ENCODE peak calls at places on chromosomes 2 and 18, in six cellular contexts. B, C, A, Y, X and I are unnamed samples.

GRCh38 chr2:219461061-219461514 is 26.4 kb downstream of the SPEG start:
- DNase-seq in B (no peak), C (peak; percentile 75), A (no peak), Y (no peak), X (peak; percentile 64), I (no peak)

GRCh38 chr2:98757904-98758421 is 27.0 kb upstream of the MGAT4A start:
- DNase-seq in B (no peak), C (no peak), A (no peak), Y (no peak), X (no peak), I (peak; percentile 27)

GRCh38 chr2:45930396-45930792 is 278.9 kb downstream of the PRKCE start:
- DNase-seq in B (no peak), C (no peak), A (no peak), Y (no peak), X (no peak), I (no peak)

GRCh38 chr2:3780477-3781402 is 77.4 kb downstream of the DCDC2C start:
- DNase-seq in B (peak; percentile 72), C (peak; percentile 87), A (peak; percentile 66), Y (peak; percentile 75), X (peak; percentile 73), I (peak; percentile 46)

GRCh38 chr18:75142677-75143076 is 66.3 kb downstream of the PTGR3 start:
- DNase-seq in B (no peak), C (no peak), A (no peak), Y (no peak), X (no peak), I (no peak)

GRCh38 chr2:126406267-126406666 is 249.7 kb upstream of the GYPC start:
- DNase-seq in B (no peak), C (no peak), A (no peak), Y (no peak), X (no peak), I (no peak)

GRCh38 chr2:8583400-8584173 is 98.3 kb upstream of the ID2 start:
- DNase-seq in B (peak; percentile 100), C (no peak), A (peak; percentile 90), Y (peak; percentile 79), X (peak; percentile 99), I (peak; percentile 89)

GRCh38 chr2:190718652-190719526 is 70.0 kb downstream of the NAB1 start:
- DNase-seq in B (no peak), C (peak; percentile 16), A (peak; percentile 15), Y (peak; percentile 30), X (no peak), I (peak; percentile 66)

GRCh38 chr2:240790370-240791210 is 29.4 kb downstream of the KIF1A start:
- DNase-seq in B (no peak), C (no peak), A (no peak), Y (no peak), X (no peak), I (no peak)

GRCh38 chr2:175815537-175815936 is 186.5 kb downstream of the LNPK start:
- DNase-seq in B (no peak), C (no peak), A (no peak), Y (no peak), X (no peak), I (no peak)

GRCh38 chr2:218405365-218406208 is 5.9 kb downstream of the CTDSP1 start:
- DNase-seq in B (peak; percentile 63), C (peak; percentile 42), A (no peak), Y (no peak), X (no peak), I (no peak)

GRCh38 chr2:241153616-241154015 is 3.3 kb downstream of the PPP1R7 start:
- DNase-seq in B (no peak), C (no peak), A (no peak), Y (no peak), X (no peak), I (no peak)

GRCh38 chr18:27685807-27686412 is 491.0 kb downstream of the CDH2 start:
- DNase-seq in B (no peak), C (peak; percentile 16), A (no peak), Y (peak; percentile 14), X (no peak), I (peak; percentile 18)

GRCh38 chr18:2547477-2548087 is 23.7 kb downstream of the METTL4 start:
- DNase-seq in B (no peak), C (peak; percentile 46), A (no peak), Y (peak; percentile 20), X (peak; percentile 33), I (peak; percentile 22)

GRCh38 chr2:85754313-85755095 is 713 bp downstream of the ATOH8 start:
- DNase-seq in B (peak; percentile 80), C (peak; percentile 77), A (no peak), Y (peak; percentile 77), X (no peak), I (no peak)

GRCh38 chr2:163735692-163736432 is at the start of gene FIGN:
- DNase-seq in B (peak; percentile 83), C (peak; percentile 83), A (peak; percentile 69), Y (peak; percentile 75), X (no peak), I (no peak)

GRCh38 chr18:3452750-3453539 is 3.0 kb downstream of the TGIF1 start:
- DNase-seq in B (peak; percentile 44), C (no peak), A (no peak), Y (no peak), X (no peak), I (no peak)

GRCh38 chr2:1032030-1032429 is 81.4 kb downstream of the SNTG2 start:
- DNase-seq in B (no peak), C (no peak), A (no peak), Y (no peak), X (no peak), I (no peak)

GRCh38 chr2:34547340-34547739 is 948.2 kb upstream of the FAM98A start:
- DNase-seq in B (no peak), C (no peak), A (no peak), Y (no peak), X (no peak), I (no peak)

GRCh38 chr2:151827564-151828142 is 568 bp downstream of the ARL5A start:
- DNase-seq in B (no peak), C (peak; percentile 36), A (peak; percentile 6), Y (peak; percentile 23), X (peak; percentile 43), I (no peak)

GRCh38 chr2:18546586-18546985 is 13.9 kb downstream of the RDH14 start:
- DNase-seq in B (no peak), C (no peak), A (no peak), Y (peak; percentile 25), X (no peak), I (no peak)

GRCh38 chr2:208006325-208006724 is 19.0 kb downstream of the PLEKHM3 start:
- DNase-seq in B (no peak), C (no peak), A (no peak), Y (no peak), X (no peak), I (no peak)

GRCh38 chr18:21980744-21981143 is 188.6 kb upstream of the GATA6 start:
- DNase-seq in B (no peak), C (no peak), A (no peak), Y (peak; percentile 97), X (no peak), I (no peak)

GRCh38 chr18:79965119-79965902 is 868 bp downstream of the HSBP1L1 start:
- DNase-seq in B (peak; percentile 64), C (peak; percentile 58), A (no peak), Y (peak; percentile 79), X (no peak), I (no peak)

GRCh38 chr18:31929273-31929672 is 13.7 kb downstream of the TRAPPC8 start:
- DNase-seq in B (no peak), C (no peak), A (no peak), Y (peak; percentile 40), X (no peak), I (no peak)

GRCh38 chr18:26721876-26722581 is 143.5 kb downstream of the AQP4 start:
- DNase-seq in B (no peak), C (no peak), A (no peak), Y (no peak), X (no peak), I (no peak)

GRCh38 chr2:174568425-174568824 is 29.2 kb downstream of the WIPF1 start:
- DNase-seq in B (no peak), C (no peak), A (no peak), Y (no peak), X (no peak), I (no peak)

GRCh38 chr2:31253344-31254155 is 19.6 kb downstream of the EHD3 start:
- DNase-seq in B (no peak), C (no peak), A (no peak), Y (no peak), X (no peak), I (no peak)

GRCh38 chr18:75377258-75377657 is 50.2 kb downstream of the SMIM21 start:
- DNase-seq in B (no peak), C (no peak), A (no peak), Y (no peak), X (no peak), I (no peak)

GRCh38 chr2:203873921-203874631 is 6.5 kb downstream of the CTLA4 start:
- DNase-seq in B (no peak), C (no peak), A (peak; percentile 6), Y (no peak), X (no peak), I (no peak)

GRCh38 chr2:126908721-126909177 is 10.1 kb downstream of the TEX51 start:
- DNase-seq in B (peak; percentile 32), C (peak; percentile 69), A (no peak), Y (no peak), X (no peak), I (no peak)

GRCh38 chr2:135132314-135132713 is 80.2 kb downstream of the RAB3GAP1 start:
- DNase-seq in B (no peak), C (no peak), A (no peak), Y (no peak), X (no peak), I (no peak)

GRCh38 chr2:8094571-8094970 is 587.3 kb upstream of the ID2 start:
- DNase-seq in B (no peak), C (no peak), A (no peak), Y (no peak), X (no peak), I (no peak)

GRCh38 chr18:78774741-78775141 is 204.9 kb upstream of the SALL3 start:
- DNase-seq in B (no peak), C (no peak), A (no peak), Y (no peak), X (no peak), I (no peak)
- H3K9me3 ChIP-seq in B (no peaks in the 10 kb centered on the region), C (no peaks in the 10 kb centered on the region), A (no peaks in the 10 kb centered on the region), Y (no peaks in the 10 kb centered on the region), X (no peaks in the 10 kb centered on the region), I (no peaks in the 10 kb centered on the region)

GRCh38 chr2:100197643-100198153 is 55.3 kb upstream of the AFF3 start:
- DNase-seq in B (peak; percentile 69), C (peak; percentile 83), A (peak; percentile 8), Y (no peak), X (peak; percentile 46), I (no peak)
- TF ChIP-seq YY1 in B (no peak), C (no peak), A (no peak), Y (no peak), X (no peak), I (no peak)

DNA sequence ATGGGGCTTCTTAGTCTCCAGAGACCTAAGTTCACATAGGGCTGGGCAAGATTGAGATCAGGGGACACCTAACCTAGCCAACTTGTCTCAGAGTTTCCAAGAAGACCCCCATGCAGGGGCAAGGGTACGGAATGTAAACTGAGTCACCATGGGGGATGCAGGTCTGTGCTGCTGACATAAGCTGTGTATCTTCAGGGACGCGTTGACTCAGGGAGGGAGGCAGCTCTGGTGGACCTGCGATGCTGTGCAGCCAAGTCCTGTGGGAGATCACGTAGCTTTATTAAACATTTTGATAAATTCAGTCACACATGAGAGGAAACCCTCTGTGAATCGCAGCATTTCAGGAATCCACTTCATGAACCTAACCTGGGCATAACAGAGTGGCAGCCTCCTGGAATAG is 216.0 kb downstream of the ANKRD30B start:
- DNase-seq in B (peak; percentile 4), C (no peak), A (no peak), Y (no peak), X (no peak), I (no peak)
- H3K9me3 ChIP-seq in B (peaks cover 67% of the 10 kb centered on the region), C (no peaks in the 10 kb centered on the region), A (no peaks in the 10 kb centered on the region), Y (no peaks in the 10 kb centered on the region), X (no peaks in the 10 kb centered on the region), I (peaks cover 7% of the 10 kb centered on the region)

GRCh38 chr2:222289280-222290250 is 9.2 kb downstream of the PAX3 start:
- DNase-seq in B (no peak), C (no peak), A (no peak), Y (no peak), X (no peak), I (no peak)
- TF ChIP-seq YY1 in B (no peak), C (no peak), A (no peak), Y (no peak), X (no peak), I (no peak)